ENCODE peak calls at places on chromosomes 1 and 21, in six cellular contexts. T is IMR-90, U is trophoblast cell, C is H1, F is neuronal stem cell, Q is mesenchymal stem cell. X is an unnamed sample.

GRCh38 chr1:201816309-201816849 is 12.6 kb upstream of the IPO9 start:
- DNase-seq in C (no peak), U (no peak), T (no peak), F (no peak), Q (no peak), X (no peak)

GRCh38 chr1:10980094-10980577 is 32.3 kb upstream of the TARDBP start:
- DNase-seq in C (peak; percentile 80), U (peak; percentile 16), F (peak; percentile 82), Q (peak; percentile 38), T (peak; percentile 31), X (peak; percentile 88)

GRCh38 chr1:20051218-20051829 is 18.7 kb upstream of the PLA2G5 start:
- DNase-seq in Q (no peak), F (no peak), T (no peak), U (peak; percentile 37), C (no peak), X (peak; percentile 32)

GRCh38 chr1:20496241-20496661 is 10.2 kb upstream of the CAMK2N1 start:
- DNase-seq in U (peak; percentile 96), Q (peak; percentile 64), T (peak; percentile 82), C (no peak), F (no peak), X (peak; percentile 69)

GRCh38 chr1:214216779-214217178 is 64.2 kb upstream of the SMYD2 start:
- DNase-seq in U (peak; percentile 99), C (no peak), F (no peak), Q (no peak), T (no peak), X (peak; percentile 36)

GRCh38 chr1:56547977-56548376 is 31.4 kb downstream of the PLPP3 start:
- DNase-seq in Q (no peak), C (no peak), U (peak; percentile 76), T (no peak), F (no peak), X (no peak)

GRCh38 chr1:43743206-43743605 is 35.9 kb downstream of the ST3GAL3 start:
- DNase-seq in C (no peak), U (no peak), T (no peak), Q (no peak), F (no peak), X (no peak)

GRCh38 chr21:14603202-14603601 is 57.1 kb upstream of the SAMSN1 start:
- DNase-seq in F (no peak), C (no peak), T (peak; percentile 13), U (peak; percentile 72), Q (peak; percentile 68), X (no peak)

GRCh38 chr21:33206771-33207290 is 22.9 kb upstream of the IFNAR2 start:
- DNase-seq in U (peak; percentile 82), C (no peak), T (no peak), F (no peak), Q (no peak), X (no peak)

GRCh38 chr21:38303300-38303699 is 46.5 kb downstream of the KCNJ15 start:
- DNase-seq in F (no peak), Q (peak; percentile 91), U (no peak), T (peak; percentile 88), C (no peak), X (no peak)

GRCh38 chr1:153990468-153991150 is at the start of gene RPS27:
- DNase-seq in C (peak; percentile 93), T (peak; percentile 99), U (peak; percentile 100), F (peak; percentile 91), Q (peak; percentile 98), X (peak; percentile 99)
- H3K18ac ChIP-seq in C (peak within 1 kb of the TSS; percentile 85), T (peak within 1 kb of the TSS; percentile 56), U (peak within 1 kb of the TSS; percentile 60), F (peak within 1 kb of the TSS; percentile 95), Q (peak within 1 kb of the TSS; percentile 98), X (peak within 1 kb of the TSS; percentile 44)

GRCh38 chr1:35406103-35406502 is 137.6 kb downstream of the ZMYM4 start:
- DNase-seq in U (no peak), Q (no peak), C (no peak), T (peak; percentile 39), F (no peak), X (peak; percentile 38)
- H3K36me3 ChIP-seq in U (peaks cover 9% of the 10 kb centered on the region), Q (peaks cover 13% of the 10 kb centered on the region), C (peaks cover 11% of the 10 kb centered on the region), T (peaks cover 35% of the 10 kb centered on the region), F (peaks cover 23% of the 10 kb centered on the region), X (peaks cover 7% of the 10 kb centered on the region)

GRCh38 chr1:150363426-150364230 is at the start of gene RPRD2:
- DNase-seq in F (peak; percentile 100), Q (peak; percentile 100), C (peak; percentile 96), T (peak; percentile 99), U (peak; percentile 100), X (peak; percentile 100)
- H3K18ac ChIP-seq in F (peak within 1 kb of the TSS; percentile 89), Q (peak within 1 kb of the TSS; percentile 96), C (peak within 1 kb of the TSS; percentile 99), T (peak within 1 kb of the TSS; percentile 75), U (peak within 1 kb of the TSS; percentile 83), X (peak within 1 kb of the TSS; percentile 97)

DNA sequence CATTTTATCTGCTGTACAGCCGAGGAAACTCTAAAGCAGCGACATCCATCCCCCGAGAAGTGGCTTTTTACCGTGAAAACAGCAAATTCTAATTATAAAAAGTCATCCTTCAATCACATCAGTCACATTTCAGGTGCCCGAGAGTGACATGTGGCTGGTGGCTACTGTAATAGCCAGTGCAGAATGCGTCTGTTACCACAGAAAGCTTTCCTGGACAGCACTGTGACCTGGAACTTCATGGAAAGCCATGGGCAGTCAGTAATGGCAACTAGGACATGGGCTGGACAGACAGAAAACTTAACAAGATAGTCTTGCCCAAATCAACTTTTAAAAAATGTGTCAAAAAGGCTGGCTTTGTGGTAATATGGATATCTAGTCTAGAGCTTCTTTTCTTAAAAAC is 106.6 kb downstream of the BCAR3 start:
- DNase-seq in C (no peak), Q (no peak), F (no peak), U (no peak), T (no peak), X (no peak)
- H3K36me3 ChIP-seq in C (no peaks in the 10 kb centered on the region), Q (peaks cover 63% of the 10 kb centered on the region), F (peaks cover 6% of the 10 kb centered on the region), U (peaks cover 34% of the 10 kb centered on the region), T (peaks cover 58% of the 10 kb centered on the region), X (peaks cover 29% of the 10 kb centered on the region)

GRCh38 chr1:1890506-1891348 is at the start of gene GNB1:
- DNase-seq in T (peak; percentile 88), F (peak; percentile 86), U (peak; percentile 95), Q (peak; percentile 88), C (peak; percentile 53), X (peak; percentile 92)

GRCh38 chr1:1889090-1889750 is 1.7 kb downstream of the GNB1 start:
- DNase-seq in T (peak; percentile 24), Q (peak; percentile 39), F (no peak), C (no peak), U (peak; percentile 29), X (no peak)

GRCh38 chr1:1891349-1892078 is 627 bp upstream of the GNB1 start:
- DNase-seq in T (peak; percentile 45), Q (peak; percentile 79), C (no peak), U (peak; percentile 39), F (peak; percentile 51), X (peak; percentile 67)

GRCh38 chr1:1892079-1892762 is 1.3 kb upstream of the GNB1 start:
- DNase-seq in T (no peak), Q (no peak), C (no peak), U (no peak), F (no peak), X (no peak)

DNA sequence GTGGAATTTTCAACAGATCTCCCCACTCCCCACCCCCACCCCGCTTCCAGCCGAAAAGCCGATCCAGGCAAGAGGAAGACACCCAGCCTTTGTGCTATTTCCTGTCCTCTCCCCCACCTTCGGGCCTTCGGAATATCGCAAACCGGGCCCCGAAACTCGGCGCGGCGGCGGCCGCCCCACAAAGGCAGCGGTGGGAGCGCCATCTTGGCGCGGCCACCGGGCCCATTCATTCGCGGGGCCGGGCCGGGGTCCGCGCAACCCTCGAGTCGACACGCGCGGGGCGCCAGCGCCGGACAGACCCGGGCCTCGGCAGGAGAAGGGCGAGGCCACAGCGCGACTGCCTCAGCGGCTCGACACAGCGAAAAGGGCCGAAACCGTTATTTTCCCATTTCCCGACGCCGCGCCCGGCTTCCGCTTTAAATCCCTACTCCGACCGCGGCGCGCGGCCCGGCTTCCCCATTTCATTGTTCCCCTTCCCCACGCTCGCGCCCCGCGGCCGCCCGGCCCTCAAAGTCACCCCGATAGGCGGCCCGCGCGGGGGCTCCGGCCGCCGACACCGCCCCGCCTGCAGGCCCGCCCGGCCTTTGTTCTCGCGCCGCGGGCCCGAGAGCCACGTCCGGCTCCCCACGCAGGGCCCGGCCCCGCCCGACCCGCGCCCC is 911 bp downstream of the GNB1 start:
- DNase-seq in T (peak; percentile 37), F (no peak), U (peak; percentile 55), Q (peak; percentile 50), C (no peak), X (peak; percentile 55)
- H3K18ac ChIP-seq in T (no peak overlapping the region), F (peak overlapping the region; percentile 98), U (peak overlapping the region; percentile 73), Q (peak overlapping the region; percentile 79), C (peak overlapping the region; percentile 87), X (peak overlapping the region; percentile 99)